ENCODE peak calls at places on chromosomes 12 and 14, in nine cellular contexts. One of them, this sample, is unnamed.

GRCh38 chr12:16385779-16386646 is 38.6 kb downstream of the MGST1 start:
- DNase-seq in H1: no peak
- DNase-seq in HL-60: peak; percentile 18
- DNase-seq in Caco-2: peak; percentile 75
- DNase-seq in endothelial cell: peak; percentile 21
- DNase-seq in WTC11: peak; percentile 12
- DNase-seq in RWPE1: peak; percentile 38
- DNase-seq in NCI-H1048: peak; percentile 35
- DNase-seq in NCI-H1105 treated with DMSO at 0.1 percent for 48 hours: peak; percentile 41
- DNase-seq in this sample: peak; percentile 41

GRCh38 chr14:69464379-69464778 is 20.1 kb upstream of the PLEKHD1 start:
- DNase-seq in H1: no peak
- DNase-seq in HL-60: no peak
- DNase-seq in Caco-2: no peak
- DNase-seq in endothelial cell: no peak
- DNase-seq in WTC11: no peak
- DNase-seq in RWPE1: no peak
- DNase-seq in NCI-H1048: no peak
- DNase-seq in NCI-H1105 treated with DMSO at 0.1 percent for 48 hours: no peak
- DNase-seq in this sample: no peak

GRCh38 chr12:42810006-42810405 is 220.5 kb upstream of the PRICKLE1 start:
- DNase-seq in H1: no peak
- DNase-seq in HL-60: no peak
- DNase-seq in Caco-2: no peak
- DNase-seq in endothelial cell: no peak
- DNase-seq in WTC11: no peak
- DNase-seq in RWPE1: no peak
- DNase-seq in NCI-H1048: no peak
- DNase-seq in NCI-H1105 treated with DMSO at 0.1 percent for 48 hours: peak; percentile 45
- DNase-seq in this sample: no peak

GRCh38 chr12:64181504-64182291 is 40.4 kb downstream of the KICS2 start:
- DNase-seq in H1: no peak
- DNase-seq in HL-60: peak; percentile 11
- DNase-seq in Caco-2: peak; percentile 53
- DNase-seq in endothelial cell: peak; percentile 33
- DNase-seq in WTC11: peak; percentile 16
- DNase-seq in RWPE1: peak; percentile 85
- DNase-seq in NCI-H1048: no peak
- DNase-seq in NCI-H1105 treated with DMSO at 0.1 percent for 48 hours: peak; percentile 59
- DNase-seq in this sample: peak; percentile 91

GRCh38 chr12:70598467-70599194 is 38.6 kb downstream of the PTPRB start:
- DNase-seq in H1: no peak
- DNase-seq in HL-60: no peak
- DNase-seq in Caco-2: no peak
- DNase-seq in endothelial cell: no peak
- DNase-seq in WTC11: no peak
- DNase-seq in RWPE1: no peak
- DNase-seq in NCI-H1048: no peak
- DNase-seq in NCI-H1105 treated with DMSO at 0.1 percent for 48 hours: peak; percentile 77
- DNase-seq in this sample: no peak

GRCh38 chr12:49330631-49331359 is 6.2 kb downstream of the C1QL4 start:
- DNase-seq in H1: no peak
- DNase-seq in HL-60: no peak
- DNase-seq in Caco-2: no peak
- DNase-seq in endothelial cell: no peak
- DNase-seq in WTC11: no peak
- DNase-seq in RWPE1: no peak
- DNase-seq in NCI-H1048: no peak
- DNase-seq in NCI-H1105 treated with DMSO at 0.1 percent for 48 hours: no peak
- DNase-seq in this sample: no peak

GRCh38 chr14:91143862-91144261 is 30.0 kb downstream of the DGLUCY start:
- DNase-seq in H1: no peak
- DNase-seq in HL-60: no peak
- DNase-seq in Caco-2: no peak
- DNase-seq in endothelial cell: no peak
- DNase-seq in WTC11: no peak
- DNase-seq in RWPE1: no peak
- DNase-seq in NCI-H1048: no peak
- DNase-seq in NCI-H1105 treated with DMSO at 0.1 percent for 48 hours: no peak
- DNase-seq in this sample: no peak

GRCh38 chr12:45336762-45337596 is 121.1 kb downstream of the ANO6 start:
- DNase-seq in H1: no peak
- DNase-seq in HL-60: no peak
- DNase-seq in Caco-2: no peak
- DNase-seq in endothelial cell: no peak
- DNase-seq in WTC11: no peak
- DNase-seq in RWPE1: no peak
- DNase-seq in NCI-H1048: no peak
- DNase-seq in NCI-H1105 treated with DMSO at 0.1 percent for 48 hours: no peak
- DNase-seq in this sample: peak; percentile 89

GRCh38 chr14:70118064-70118463 is 70.7 kb downstream of the SLC8A3 start:
- DNase-seq in H1: no peak
- DNase-seq in HL-60: no peak
- DNase-seq in Caco-2: no peak
- DNase-seq in endothelial cell: no peak
- DNase-seq in WTC11: no peak
- DNase-seq in RWPE1: no peak
- DNase-seq in NCI-H1048: no peak
- DNase-seq in NCI-H1105 treated with DMSO at 0.1 percent for 48 hours: no peak
- DNase-seq in this sample: no peak

GRCh38 chr12:2824541-2824940 is 10.3 kb downstream of the NRIP2 start:
- DNase-seq in H1: no peak
- DNase-seq in HL-60: no peak
- DNase-seq in Caco-2: no peak
- DNase-seq in endothelial cell: no peak
- DNase-seq in WTC11: no peak
- DNase-seq in RWPE1: no peak
- DNase-seq in NCI-H1048: no peak
- DNase-seq in NCI-H1105 treated with DMSO at 0.1 percent for 48 hours: no peak
- DNase-seq in this sample: no peak

GRCh38 chr12:102883204-102883799 is 33.7 kb downstream of the PAH start:
- DNase-seq in H1: peak; percentile 82
- DNase-seq in HL-60: peak; percentile 20
- DNase-seq in Caco-2: peak; percentile 62
- DNase-seq in endothelial cell: peak; percentile 80
- DNase-seq in WTC11: peak; percentile 77
- DNase-seq in RWPE1: peak; percentile 40
- DNase-seq in NCI-H1048: peak; percentile 26
- DNase-seq in NCI-H1105 treated with DMSO at 0.1 percent for 48 hours: peak; percentile 71
- DNase-seq in this sample: no peak

This sample was measured in AG04450.